ENCODE peak calls at places on chromosomes 12 and 14, in five cellular contexts. N, X, D, B and C are unnamed samples.

GRCh38 chr14:64680675-64681060 is 23.6 kb upstream of the PLEKHG3 start:
- DNase-seq in D (no peak), N (no peak), X (no peak), B (no peak), C (no peak)

GRCh38 chr12:45655186-45655585 is 74.3 kb upstream of the ARID2 start:
- DNase-seq in X (no peak), N (no peak), B (no peak), D (no peak), C (no peak)

GRCh38 chr14:68181395-68182326 is 362.1 kb downstream of the RAD51B start:
- DNase-seq in B (no peak), N (no peak), D (peak; percentile 11), X (no peak), C (no peak)

GRCh38 chr14:95260537-95261440 is 58.9 kb downstream of the CLMN start:
- DNase-seq in N (no peak), X (no peak), D (peak; percentile 60), B (peak; percentile 32), C (no peak)

GRCh38 chr12:62799126-62799736 is 135.7 kb downstream of the PPM1H start:
- DNase-seq in D (peak; percentile 78), X (peak; percentile 82), B (no peak), N (peak; percentile 43), C (no peak)

GRCh38 chr12:132353811-132354210 is 24.4 kb upstream of the GALNT9 start:
- DNase-seq in B (no peak), X (no peak), N (no peak), D (no peak), C (no peak)

GRCh38 chr12:132393991-132394949 is 64.9 kb upstream of the GALNT9 start:
- DNase-seq in D (no peak), N (no peak), B (no peak), X (no peak), C (no peak)

GRCh38 chr12:66144796-66145754 is 14.5 kb upstream of the LLPH start:
- DNase-seq in B (no peak), N (no peak), X (peak; percentile 36), D (no peak), C (no peak)

GRCh38 chr12:70691018-70691672 is 53.9 kb upstream of the PTPRB start:
- DNase-seq in D (no peak), B (no peak), X (no peak), N (no peak), C (no peak)

GRCh38 chr14:45156067-45156466 is 20.3 kb downstream of the FANCM start:
- DNase-seq in X (no peak), N (no peak), D (no peak), B (no peak), C (no peak)

GRCh38 chr14:53495846-53496343 is 342.8 kb upstream of the DDHD1 start:
- DNase-seq in B (no peak), N (no peak), X (no peak), D (no peak), C (no peak)

GRCh38 chr14:52013984-52014600 is 24.7 kb downstream of the RTRAF start:
- DNase-seq in X (no peak), N (no peak), B (peak; percentile 48), D (no peak), C (no peak)

GRCh38 chr12:106883421-106883820 is 72.3 kb upstream of the TMEM263 start:
- DNase-seq in B (no peak), D (no peak), N (no peak), X (no peak), C (no peak)